ENCODE peak calls at places on chromosomes 11 and 22, in eight cellular contexts. One of them, this sample, is unnamed.
A peak's percentile ranks its signal among the peaks of the same experiment; 100 is the strongest.

GRCh38 chr11:14386895-14387480 is 28.0 kb upstream of the RRAS2 start:
- DNase-seq in hepatocyte: peak; percentile 38
- DNase-seq in BJ: peak; percentile 59
- DNase-seq in heart right ventricle: no peak
- DNase-seq in A549: peak; percentile 14
- DNase-seq in chondrocyte: no peak
- DNase-seq in RWPE1: no peak
- DNase-seq in nephron progenitor cell: peak; percentile 48
- DNase-seq in this sample: no peak

GRCh38 chr11:225734-226453 is 10.2 kb downstream of the SIRT3 start:
- DNase-seq in heart right ventricle: no peak
- DNase-seq in hepatocyte: no peak
- DNase-seq in chondrocyte: no peak
- DNase-seq in RWPE1: no peak
- DNase-seq in BJ: no peak
- DNase-seq in A549: no peak
- DNase-seq in nephron progenitor cell: no peak
- DNase-seq in this sample: no peak

GRCh38 chr11:116171271-116172140 is 601.3 kb downstream of the BUD13 start:
- DNase-seq in RWPE1: no peak
- DNase-seq in hepatocyte: no peak
- DNase-seq in chondrocyte: no peak
- DNase-seq in nephron progenitor cell: no peak
- DNase-seq in A549: no peak
- DNase-seq in BJ: no peak
- DNase-seq in heart right ventricle: no peak
- DNase-seq in this sample: no peak

GRCh38 chr11:1773131-1773510 is 9.4 kb upstream of the CTSD start:
- DNase-seq in nephron progenitor cell: no peak
- DNase-seq in hepatocyte: no peak
- DNase-seq in chondrocyte: no peak
- DNase-seq in RWPE1: no peak
- DNase-seq in A549: no peak
- DNase-seq in heart right ventricle: no peak
- DNase-seq in BJ: no peak
- DNase-seq in this sample: no peak

GRCh38 chr11:129969973-129970372 is 32.7 kb downstream of the PRDM10 start:
- DNase-seq in heart right ventricle: no peak
- DNase-seq in hepatocyte: no peak
- DNase-seq in nephron progenitor cell: no peak
- DNase-seq in A549: no peak
- DNase-seq in RWPE1: no peak
- DNase-seq in BJ: no peak
- DNase-seq in chondrocyte: no peak
- DNase-seq in this sample: no peak

GRCh38 chr11:46682773-46683752 is 17.4 kb downstream of the ARHGAP1 start:
- DNase-seq in heart right ventricle: no peak
- DNase-seq in chondrocyte: no peak
- DNase-seq in RWPE1: no peak
- DNase-seq in A549: no peak
- DNase-seq in nephron progenitor cell: no peak
- DNase-seq in BJ: no peak
- DNase-seq in hepatocyte: no peak
- DNase-seq in this sample: no peak

GRCh38 chr11:35272391-35272821 is 133.4 kb downstream of the CD44 start:
- DNase-seq in RWPE1: no peak
- DNase-seq in hepatocyte: no peak
- DNase-seq in nephron progenitor cell: no peak
- DNase-seq in chondrocyte: no peak
- DNase-seq in A549: no peak
- DNase-seq in heart right ventricle: no peak
- DNase-seq in BJ: no peak
- DNase-seq in this sample: no peak

GRCh38 chr22:48855013-48855412 is 972.7 kb downstream of the BRD1 start:
- DNase-seq in chondrocyte: no peak
- DNase-seq in A549: no peak
- DNase-seq in RWPE1: no peak
- DNase-seq in nephron progenitor cell: no peak
- DNase-seq in heart right ventricle: no peak
- DNase-seq in BJ: no peak
- DNase-seq in hepatocyte: no peak
- DNase-seq in this sample: no peak

GRCh38 chr11:134347441-134347840 is 15.7 kb downstream of the GLB1L2 start:
- DNase-seq in chondrocyte: no peak
- DNase-seq in nephron progenitor cell: no peak
- DNase-seq in RWPE1: no peak
- DNase-seq in hepatocyte: no peak
- DNase-seq in heart right ventricle: no peak
- DNase-seq in BJ: no peak
- DNase-seq in A549: no peak
- DNase-seq in this sample: no peak

GRCh38 chr11:72738199-72739141 is 13.7 kb downstream of the ARAP1 start:
- DNase-seq in heart right ventricle: no peak
- DNase-seq in hepatocyte: peak; percentile 56
- DNase-seq in BJ: no peak
- DNase-seq in nephron progenitor cell: no peak
- DNase-seq in chondrocyte: no peak
- DNase-seq in A549: no peak
- DNase-seq in RWPE1: peak; percentile 65
- DNase-seq in this sample: no peak

GRCh38 chr11:76629133-76629852 is 41.3 kb downstream of the LRRC32 start:
- DNase-seq in A549: no peak
- DNase-seq in BJ: no peak
- DNase-seq in hepatocyte: no peak
- DNase-seq in chondrocyte: no peak
- DNase-seq in RWPE1: no peak
- DNase-seq in heart right ventricle: peak; percentile 32
- DNase-seq in nephron progenitor cell: no peak
- DNase-seq in this sample: no peak

GRCh38 chr11:117836077-117836960 is 11.8 kb upstream of the FXYD2 start:
- DNase-seq in hepatocyte: no peak
- DNase-seq in RWPE1: no peak
- DNase-seq in nephron progenitor cell: no peak
- DNase-seq in A549: no peak
- DNase-seq in heart right ventricle: no peak
- DNase-seq in BJ: no peak
- DNase-seq in chondrocyte: no peak
- DNase-seq in this sample: no peak

GRCh38 chr11:1153951-1154487 is 3.7 kb upstream of the MUC5AC start:
- DNase-seq in chondrocyte: peak; percentile 69
- DNase-seq in BJ: peak; percentile 71
- DNase-seq in hepatocyte: peak; percentile 79
- DNase-seq in A549: peak; percentile 99
- DNase-seq in RWPE1: no peak
- DNase-seq in heart right ventricle: peak; percentile 26
- DNase-seq in nephron progenitor cell: no peak
- DNase-seq in this sample: peak; percentile 48

GRCh38 chr11:126383301-126384052 is 28.0 kb downstream of the ST3GAL4 start:
- DNase-seq in heart right ventricle: no peak
- DNase-seq in hepatocyte: no peak
- DNase-seq in nephron progenitor cell: no peak
- DNase-seq in RWPE1: no peak
- DNase-seq in A549: no peak
- DNase-seq in BJ: no peak
- DNase-seq in chondrocyte: peak; percentile 71
- DNase-seq in this sample: no peak

GRCh38 chr11:61985863-61986262 is 18.4 kb upstream of the FTH1 start:
- DNase-seq in BJ: no peak
- DNase-seq in RWPE1: no peak
- DNase-seq in hepatocyte: peak; percentile 79
- DNase-seq in heart right ventricle: no peak
- DNase-seq in nephron progenitor cell: no peak
- DNase-seq in chondrocyte: no peak
- DNase-seq in A549: no peak
- DNase-seq in this sample: no peak

GRCh38 chr22:21672107-21672629 is 6.4 kb downstream of the PPIL2 start:
- DNase-seq in A549: no peak
- DNase-seq in chondrocyte: no peak
- DNase-seq in BJ: no peak
- DNase-seq in nephron progenitor cell: no peak
- DNase-seq in hepatocyte: no peak
- DNase-seq in RWPE1: no peak
- DNase-seq in heart right ventricle: no peak
- DNase-seq in this sample: no peak

GRCh38 chr11:76279651-76280050 is 73.3 kb upstream of the WNT11 start:
- DNase-seq in BJ: no peak
- DNase-seq in chondrocyte: no peak
- DNase-seq in nephron progenitor cell: no peak
- DNase-seq in RWPE1: no peak
- DNase-seq in hepatocyte: no peak
- DNase-seq in A549: no peak
- DNase-seq in heart right ventricle: no peak
- DNase-seq in this sample: no peak

GRCh38 chr11:90256404-90257157 is 33.7 kb upstream of the CHORDC1 start:
- DNase-seq in hepatocyte: no peak
- DNase-seq in BJ: no peak
- DNase-seq in RWPE1: no peak
- DNase-seq in A549: no peak
- DNase-seq in heart right ventricle: no peak
- DNase-seq in nephron progenitor cell: no peak
- DNase-seq in chondrocyte: no peak
- DNase-seq in this sample: no peak
- TF ChIP-seq CTCF in hepatocyte: no peak
- TF ChIP-seq CTCF in BJ: no peak
- TF ChIP-seq CTCF in RWPE1: no peak
- TF ChIP-seq CTCF in A549: no peak
- TF ChIP-seq CTCF in heart right ventricle: no peak
- TF ChIP-seq CTCF in nephron progenitor cell: no peak
- TF ChIP-seq CTCF in chondrocyte: no peak
- TF ChIP-seq CTCF in this sample: no peak

DNA sequence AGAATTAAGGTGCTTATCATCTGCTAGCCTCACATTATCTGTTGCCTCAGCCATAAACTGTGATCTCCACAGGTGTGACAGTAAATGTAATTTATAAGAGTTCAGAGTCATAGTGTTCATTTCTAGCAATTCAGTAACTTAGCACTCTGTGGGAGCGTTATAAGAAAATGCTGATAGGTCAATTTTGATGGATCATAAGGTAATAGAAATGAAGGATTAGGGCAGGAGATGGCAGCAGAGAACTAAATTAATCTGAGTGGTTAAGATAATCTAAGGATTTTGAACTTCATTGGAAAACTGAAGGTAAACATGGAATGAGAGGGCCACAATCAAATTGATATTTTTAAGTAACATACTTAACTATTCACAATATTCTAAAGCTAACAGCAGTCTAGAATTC is 26.5 kb upstream of the SLC22A9 start:
- DNase-seq in heart right ventricle: no peak
- DNase-seq in A549: peak; percentile 2
- DNase-seq in nephron progenitor cell: no peak
- DNase-seq in hepatocyte: no peak
- DNase-seq in RWPE1: no peak
- DNase-seq in chondrocyte: no peak
- DNase-seq in BJ: no peak
- DNase-seq in this sample: no peak
- TF ChIP-seq CTCF in heart right ventricle: no peak
- TF ChIP-seq CTCF in A549: no peak
- TF ChIP-seq CTCF in nephron progenitor cell: no peak
- TF ChIP-seq CTCF in hepatocyte: no peak
- TF ChIP-seq CTCF in RWPE1: no peak
- TF ChIP-seq CTCF in chondrocyte: no peak
- TF ChIP-seq CTCF in BJ: no peak
- TF ChIP-seq CTCF in this sample: no peak

DNA sequence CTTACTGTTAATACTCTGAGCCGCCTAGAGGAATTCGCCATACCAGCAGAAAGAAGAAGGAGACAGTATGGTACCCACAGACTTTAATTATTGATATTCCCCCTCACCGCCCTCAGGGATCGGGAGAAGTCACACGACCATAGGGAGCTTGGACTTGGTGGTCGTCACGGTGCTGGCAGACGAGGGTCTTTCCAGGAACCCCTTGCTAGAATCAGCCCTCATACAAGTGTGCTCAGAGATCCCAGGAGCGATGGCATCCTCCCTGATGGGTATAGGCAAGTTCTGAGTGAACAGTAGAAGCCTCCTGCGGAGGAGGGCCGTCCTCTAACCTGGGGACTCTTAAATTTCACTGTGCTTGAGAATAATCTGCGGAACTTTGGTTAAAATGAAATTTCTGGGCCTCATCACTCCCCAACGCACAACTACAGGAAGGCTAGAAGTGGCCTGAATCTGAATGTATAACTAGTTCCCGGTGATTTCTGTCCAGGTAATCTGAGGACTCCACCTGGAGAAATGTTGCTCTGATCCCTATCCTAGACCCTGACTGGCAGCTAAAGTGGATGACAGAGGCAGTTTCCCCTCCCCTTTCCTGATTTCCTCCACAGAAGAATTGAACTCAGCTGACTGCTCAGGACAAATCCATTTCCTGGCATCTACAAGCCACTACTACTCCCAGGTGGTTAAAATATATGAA is 4.5 kb downstream of the VSIG2 start:
- DNase-seq in nephron progenitor cell: no peak
- DNase-seq in BJ: no peak
- DNase-seq in RWPE1: no peak
- DNase-seq in A549: no peak
- DNase-seq in hepatocyte: no peak
- DNase-seq in heart right ventricle: no peak
- DNase-seq in chondrocyte: no peak
- DNase-seq in this sample: no peak
- TF ChIP-seq CTCF in nephron progenitor cell: no peak
- TF ChIP-seq CTCF in BJ: no peak
- TF ChIP-seq CTCF in RWPE1: no peak
- TF ChIP-seq CTCF in A549: no peak
- TF ChIP-seq CTCF in hepatocyte: no peak
- TF ChIP-seq CTCF in heart right ventricle: no peak
- TF ChIP-seq CTCF in chondrocyte: no peak
- TF ChIP-seq CTCF in this sample: no peak

GRCh38 chr11:131796541-131796940 is 426.1 kb downstream of the NTM start:
- DNase-seq in hepatocyte: no peak
- DNase-seq in nephron progenitor cell: no peak
- DNase-seq in BJ: no peak
- DNase-seq in A549: no peak
- DNase-seq in RWPE1: no peak
- DNase-seq in chondrocyte: no peak
- DNase-seq in heart right ventricle: no peak
- DNase-seq in this sample: no peak

GRCh38 chr11:131807876-131808275 is 437.5 kb downstream of the NTM start:
- DNase-seq in nephron progenitor cell: no peak
- DNase-seq in chondrocyte: no peak
- DNase-seq in heart right ventricle: no peak
- DNase-seq in A549: no peak
- DNase-seq in RWPE1: no peak
- DNase-seq in BJ: no peak
- DNase-seq in hepatocyte: no peak
- DNase-seq in this sample: no peak

GRCh38 chr11:131800452-131800851 is 430.0 kb downstream of the NTM start:
- DNase-seq in nephron progenitor cell: no peak
- DNase-seq in BJ: no peak
- DNase-seq in chondrocyte: no peak
- DNase-seq in heart right ventricle: no peak
- DNase-seq in RWPE1: no peak
- DNase-seq in A549: no peak
- DNase-seq in hepatocyte: no peak
- DNase-seq in this sample: no peak

GRCh38 chr11:131802416-131802815 is 432.0 kb downstream of the NTM start:
- DNase-seq in hepatocyte: no peak
- DNase-seq in nephron progenitor cell: no peak
- DNase-seq in BJ: no peak
- DNase-seq in RWPE1: no peak
- DNase-seq in chondrocyte: no peak
- DNase-seq in A549: no peak
- DNase-seq in heart right ventricle: no peak
- DNase-seq in this sample: no peak
- TF ChIP-seq CTCF in hepatocyte: no peak
- TF ChIP-seq CTCF in nephron progenitor cell: no peak
- TF ChIP-seq CTCF in BJ: no peak
- TF ChIP-seq CTCF in RWPE1: no peak
- TF ChIP-seq CTCF in chondrocyte: no peak
- TF ChIP-seq CTCF in A549: no peak
- TF ChIP-seq CTCF in heart right ventricle: no peak
- TF ChIP-seq CTCF in this sample: no peak